ENCODE peak calls at places on chromosomes 13 and 19, in four cellular contexts. One of them, this sample, is unnamed.

GRCh38 chr19:47779524-47780214 is 1.2 kb downstream of the SELENOW start:
- DNase-seq in ovary: peak; percentile 54
- DNase-seq in gastrocnemius medialis: peak; percentile 82
- DNase-seq in tibial nerve: peak; percentile 30
- DNase-seq in this sample: peak; percentile 58

GRCh38 chr19:39046037-39046821 is 13.9 kb upstream of the FBXO27 start:
- DNase-seq in gastrocnemius medialis: no peak
- DNase-seq in ovary: no peak
- DNase-seq in tibial nerve: no peak
- DNase-seq in this sample: peak; percentile 26

GRCh38 chr19:45693168-45693788 is 812 bp downstream of the QPCTL start:
- DNase-seq in tibial nerve: peak; percentile 70
- DNase-seq in gastrocnemius medialis: no peak
- DNase-seq in ovary: peak; percentile 84
- DNase-seq in this sample: peak; percentile 86

GRCh38 chr13:20664304-20664703 is 39.2 kb upstream of the IL17D start:
- DNase-seq in gastrocnemius medialis: no peak
- DNase-seq in ovary: no peak
- DNase-seq in tibial nerve: no peak
- DNase-seq in this sample: no peak

GRCh38 chr13:56351041-56351440 is 789.7 kb upstream of the PRR20A start:
- DNase-seq in gastrocnemius medialis: no peak
- DNase-seq in ovary: no peak
- DNase-seq in tibial nerve: no peak
- DNase-seq in this sample: no peak

GRCh38 chr13:110434629-110435028 is 126.9 kb downstream of the RAB20 start:
- DNase-seq in gastrocnemius medialis: no peak
- DNase-seq in tibial nerve: no peak
- DNase-seq in ovary: no peak
- DNase-seq in this sample: no peak

GRCh38 chr13:105377452-105377851 is 1158.0 kb downstream of the EFNB2 start:
- DNase-seq in ovary: no peak
- DNase-seq in tibial nerve: no peak
- DNase-seq in gastrocnemius medialis: no peak
- DNase-seq in this sample: no peak

GRCh38 chr13:73740681-73741080 is 393.5 kb downstream of the KLF12 start:
- DNase-seq in gastrocnemius medialis: no peak
- DNase-seq in tibial nerve: no peak
- DNase-seq in ovary: peak; percentile 34
- DNase-seq in this sample: no peak

GRCh38 chr13:90950134-90950533 is 397.4 kb upstream of the MIR17HG start:
- DNase-seq in ovary: no peak
- DNase-seq in tibial nerve: no peak
- DNase-seq in gastrocnemius medialis: no peak
- DNase-seq in this sample: no peak

GRCh38 chr13:50550151-50550550 is 293.3 kb downstream of the DLEU7 start:
- DNase-seq in tibial nerve: no peak
- DNase-seq in gastrocnemius medialis: no peak
- DNase-seq in ovary: no peak
- DNase-seq in this sample: no peak

GRCh38 chr19:34676697-34677385 is at the start of gene SCGB2B2:
- DNase-seq in tibial nerve: peak; percentile 65
- DNase-seq in ovary: peak; percentile 50
- DNase-seq in gastrocnemius medialis: no peak
- DNase-seq in this sample: no peak

GRCh38 chr13:75946746-75947397 is 310.7 kb downstream of the LMO7 start:
- DNase-seq in ovary: no peak
- DNase-seq in gastrocnemius medialis: peak; percentile 6
- DNase-seq in tibial nerve: no peak
- DNase-seq in this sample: no peak

GRCh38 chr19:33254245-33254824 is 28.7 kb upstream of the SLC7A10 start:
- DNase-seq in gastrocnemius medialis: no peak
- DNase-seq in ovary: no peak
- DNase-seq in tibial nerve: no peak
- DNase-seq in this sample: no peak

GRCh38 chr19:11642902-11643301 is 45.6 kb downstream of the ZNF627 start:
- DNase-seq in gastrocnemius medialis: no peak
- DNase-seq in tibial nerve: no peak
- DNase-seq in ovary: no peak
- DNase-seq in this sample: no peak

GRCh38 chr19:11639245-11639601 is 41.9 kb downstream of the ZNF627 start:
- DNase-seq in tibial nerve: no peak
- DNase-seq in gastrocnemius medialis: no peak
- DNase-seq in ovary: no peak
- DNase-seq in this sample: no peak

GRCh38 chr19:11641241-11641640 is 44.0 kb downstream of the ZNF627 start:
- DNase-seq in tibial nerve: no peak
- DNase-seq in ovary: no peak
- DNase-seq in gastrocnemius medialis: no peak
- DNase-seq in this sample: no peak

DNA sequence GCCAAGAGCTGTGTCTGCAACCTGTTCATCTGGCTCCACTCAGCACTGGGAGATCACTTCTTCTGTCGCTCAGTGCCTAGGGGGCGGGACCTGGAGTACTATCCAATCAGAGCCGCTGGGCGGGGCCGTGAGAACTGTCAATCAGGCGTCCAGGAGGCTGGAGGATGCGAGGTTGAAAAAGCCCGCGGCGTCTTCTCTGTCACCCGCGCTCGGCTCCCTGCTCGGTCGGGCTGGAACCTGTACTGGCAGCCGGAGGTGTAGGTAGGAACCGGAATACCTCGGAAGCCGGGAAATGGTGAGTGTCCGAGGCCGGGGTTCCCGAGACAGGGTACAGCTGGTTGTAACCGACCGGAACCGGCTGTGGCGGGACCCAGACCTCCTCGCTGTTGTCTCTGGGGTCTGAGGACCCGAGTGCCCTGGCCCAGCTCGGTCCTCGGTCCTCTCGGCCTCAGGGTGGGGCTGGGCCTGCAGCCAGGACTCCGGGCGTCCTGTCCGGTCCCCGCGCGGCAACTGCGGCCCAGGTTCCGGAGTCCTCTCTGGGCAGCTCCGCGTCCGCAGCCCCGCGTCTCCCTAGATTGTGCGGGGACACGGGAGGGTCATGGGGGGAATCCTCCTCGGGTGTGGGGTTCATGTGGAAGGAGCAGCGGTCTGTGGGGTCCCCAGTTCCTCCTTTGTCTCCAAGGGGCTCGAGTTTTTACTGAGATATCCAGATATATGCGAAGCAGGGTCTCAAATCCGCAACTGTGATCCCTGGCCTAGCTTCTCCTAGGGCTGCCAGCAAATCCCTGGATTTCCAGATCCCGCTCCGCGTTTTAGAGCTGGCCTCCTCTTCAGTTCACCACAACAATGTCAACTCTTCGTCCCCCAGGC is 42.6 kb downstream of the ZNF627 start:
- DNase-seq in tibial nerve: peak; percentile 95
- DNase-seq in ovary: peak; percentile 97
- DNase-seq in gastrocnemius medialis: peak; percentile 72
- DNase-seq in this sample: peak; percentile 98
- TF ChIP-seq POLR2A in tibial nerve: no peak
- TF ChIP-seq POLR2A in ovary: no peak
- TF ChIP-seq POLR2A in gastrocnemius medialis: no peak
- TF ChIP-seq POLR2A in this sample: no peak

DNA sequence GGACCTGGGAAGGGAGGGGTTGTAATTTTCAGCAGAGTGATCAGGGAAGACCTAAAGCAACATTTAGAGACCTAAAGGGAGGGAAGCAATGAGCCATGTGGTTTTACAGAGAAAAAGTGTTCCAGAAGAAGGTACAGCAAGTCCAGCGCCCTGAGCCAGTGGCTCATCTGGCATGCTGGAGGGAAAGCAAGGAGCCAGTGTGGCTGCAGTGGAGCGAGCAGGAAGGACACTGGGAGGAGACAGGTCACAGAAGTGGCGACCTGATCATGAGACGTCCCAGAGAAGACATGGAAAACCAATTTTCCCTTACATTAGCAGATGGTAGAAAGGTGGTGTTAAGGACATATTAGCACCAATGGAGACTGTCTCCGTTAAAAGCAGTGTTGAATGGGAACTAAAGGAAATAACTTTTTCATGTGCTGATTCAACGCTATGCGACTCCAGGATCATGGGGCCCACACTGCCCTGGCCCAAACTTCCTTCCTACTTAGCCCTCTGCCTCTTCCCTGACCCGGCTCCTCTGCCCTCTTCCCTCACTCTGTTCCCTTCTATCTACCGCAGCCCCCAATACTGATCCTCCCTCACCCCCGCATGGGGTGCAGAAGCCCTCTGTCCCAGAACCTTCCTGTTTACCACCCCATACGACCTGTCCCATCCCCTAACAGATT is 5.4 kb downstream of the C19orf47 start:
- DNase-seq in gastrocnemius medialis: no peak
- DNase-seq in ovary: no peak
- DNase-seq in tibial nerve: no peak
- DNase-seq in this sample: no peak
- TF ChIP-seq POLR2A in gastrocnemius medialis: no peak
- TF ChIP-seq POLR2A in ovary: no peak
- TF ChIP-seq POLR2A in tibial nerve: no peak
- TF ChIP-seq POLR2A in this sample: no peak

DNA sequence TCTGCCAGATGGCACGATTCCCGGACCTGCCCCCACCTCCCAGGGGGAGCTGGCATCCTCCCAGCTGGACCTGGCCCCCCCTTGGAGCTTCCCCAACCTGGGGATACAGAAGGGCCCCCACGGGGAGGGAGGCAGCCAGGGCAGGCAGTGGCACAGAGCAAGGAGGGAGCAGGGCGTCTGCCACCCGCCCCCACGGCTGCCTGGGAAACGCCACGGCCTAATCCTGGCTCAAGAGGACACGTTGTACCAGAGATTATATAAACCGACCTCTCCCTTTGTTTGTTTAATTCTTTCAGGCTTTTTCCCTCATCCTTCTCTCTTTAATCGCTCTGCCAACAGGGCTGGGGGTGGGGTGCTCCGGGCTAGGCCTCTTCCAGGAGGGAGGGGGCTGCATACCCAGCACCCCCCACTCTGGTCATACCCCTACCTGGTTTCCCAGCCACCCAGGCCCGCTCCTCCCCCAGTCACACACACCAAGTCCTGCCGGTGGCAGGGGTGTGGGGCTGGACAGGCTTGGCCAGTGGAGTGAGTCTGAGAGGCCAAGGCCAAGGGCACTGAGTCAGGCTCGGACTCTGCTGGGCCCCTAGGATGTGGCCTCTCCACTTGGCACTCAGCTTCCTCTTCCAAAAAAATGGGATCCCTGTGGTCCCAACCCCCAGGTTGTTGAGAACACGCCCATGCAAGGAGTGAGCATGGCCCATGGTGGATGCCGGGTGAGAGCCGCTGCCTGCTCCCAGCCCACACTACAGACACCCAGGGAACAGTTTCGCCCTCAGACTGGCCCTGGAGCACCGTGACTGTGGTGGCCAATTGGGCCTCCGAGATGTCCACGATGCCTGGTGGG is 29.5 kb upstream of the NFIC start:
- DNase-seq in tibial nerve: peak; percentile 71
- DNase-seq in gastrocnemius medialis: peak; percentile 84
- DNase-seq in ovary: peak; percentile 97
- DNase-seq in this sample: peak; percentile 97
- TF ChIP-seq POLR2A in tibial nerve: no peak
- TF ChIP-seq POLR2A in gastrocnemius medialis: peak; percentile 43
- TF ChIP-seq POLR2A in ovary: peak; percentile 41
- TF ChIP-seq POLR2A in this sample: no peak

DNA sequence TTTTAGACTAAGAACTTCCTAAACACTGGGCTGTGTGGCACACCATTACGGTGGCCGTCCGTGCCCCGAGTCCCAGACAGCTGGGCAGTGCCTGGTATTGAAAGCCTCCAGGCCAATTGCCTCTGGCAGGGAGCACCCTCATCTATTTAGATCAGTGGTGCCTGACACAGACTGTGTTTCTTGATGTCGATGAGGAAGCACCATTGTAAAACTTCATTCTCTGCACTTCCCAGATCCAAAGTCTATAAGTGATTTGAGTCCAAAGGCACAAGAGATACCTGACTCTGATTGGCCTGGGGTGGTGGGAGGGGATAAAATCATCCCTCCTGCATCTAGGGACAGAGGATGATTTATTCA is 8.5 kb upstream of the STK24 start:
- DNase-seq in tibial nerve: no peak
- DNase-seq in gastrocnemius medialis: no peak
- DNase-seq in ovary: no peak
- DNase-seq in this sample: no peak
- TF ChIP-seq POLR2A in tibial nerve: no peak
- TF ChIP-seq POLR2A in gastrocnemius medialis: no peak
- TF ChIP-seq POLR2A in ovary: no peak
- TF ChIP-seq POLR2A in this sample: no peak

DNA sequence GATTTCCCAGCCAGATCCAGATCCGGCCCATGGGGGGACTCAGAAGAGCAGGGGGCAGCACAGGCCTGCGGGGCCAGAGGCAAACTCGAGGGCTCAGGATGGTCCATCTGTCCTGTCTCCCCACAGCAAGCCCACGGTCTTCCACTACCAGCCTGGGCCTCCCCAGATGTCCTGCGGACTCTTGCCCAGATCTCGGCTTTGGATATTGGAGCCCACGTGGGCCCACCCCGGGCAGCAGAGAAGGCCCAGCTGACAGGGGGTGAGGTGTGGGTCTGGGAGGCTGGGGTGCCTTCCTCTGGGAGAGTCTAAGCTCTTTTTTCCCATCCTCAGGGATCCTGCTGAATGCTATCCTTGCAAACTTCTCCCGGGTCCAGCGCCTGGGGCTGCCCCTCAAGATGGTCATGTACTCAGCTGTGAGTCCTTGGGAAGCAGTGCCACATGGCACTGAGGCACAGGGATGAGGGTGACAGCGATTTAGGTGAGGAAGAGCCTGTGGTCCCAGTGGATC is 3.4 kb downstream of the ACP4 start:
- DNase-seq in gastrocnemius medialis: no peak
- DNase-seq in tibial nerve: no peak
- DNase-seq in ovary: no peak
- DNase-seq in this sample: no peak
- TF ChIP-seq POLR2A in gastrocnemius medialis: no peak
- TF ChIP-seq POLR2A in tibial nerve: no peak
- TF ChIP-seq POLR2A in ovary: no peak
- TF ChIP-seq POLR2A in this sample: no peak